ENCODE peak calls at places on chromosomes 16 and 17, in eight cellular contexts. One of them, this sample, is unnamed. For H3K4me1 and H3K27me3, the result is how much of the 10 kb centered on the place peaks cover.

GRCh38 chr16:29644338-29644857 is 18.6 kb upstream of the SPN start:
- DNase-seq in GM23338: no peak
- DNase-seq in GM23248: no peak
- DNase-seq in fibroblast of lung: no peak
- DNase-seq in ovary: no peak
- DNase-seq in IMR-90: no peak
- DNase-seq in thyroid gland: no peak
- DNase-seq in aorta: no peak
- DNase-seq in this sample: peak

GRCh38 chr17:40810505-40810904 is 10.7 kb upstream of the KRT28 start:
- DNase-seq in GM23338: no peak
- DNase-seq in GM23248: no peak
- DNase-seq in fibroblast of lung: no peak
- DNase-seq in ovary: no peak
- DNase-seq in IMR-90: peak
- DNase-seq in thyroid gland: no peak
- DNase-seq in aorta: no peak
- DNase-seq in this sample: peak

GRCh38 chr16:86662195-86662594 is 83.8 kb downstream of the FOXL1 start:
- DNase-seq in GM23338: no peak
- DNase-seq in GM23248: peak
- DNase-seq in fibroblast of lung: no peak
- DNase-seq in ovary: no peak
- DNase-seq in IMR-90: peak
- DNase-seq in thyroid gland: no peak
- DNase-seq in aorta: no peak
- DNase-seq in this sample: no peak

GRCh38 chr16:47881574-47881973 is 274.2 kb downstream of the ABCC12 start:
- DNase-seq in GM23338: no peak
- DNase-seq in GM23248: no peak
- DNase-seq in fibroblast of lung: no peak
- DNase-seq in ovary: no peak
- DNase-seq in IMR-90: no peak
- DNase-seq in thyroid gland: no peak
- DNase-seq in aorta: no peak
- DNase-seq in this sample: no peak

GRCh38 chr17:9538626-9539025 is 37.0 kb downstream of the STX8 start:
- DNase-seq in GM23338: no peak
- DNase-seq in GM23248: no peak
- DNase-seq in fibroblast of lung: no peak
- DNase-seq in ovary: no peak
- DNase-seq in IMR-90: no peak
- DNase-seq in thyroid gland: no peak
- DNase-seq in aorta: no peak
- DNase-seq in this sample: peak

GRCh38 chr16:73215482-73216377 is 167.8 kb upstream of the ZFHX3 start:
- DNase-seq in GM23338: no peak
- DNase-seq in GM23248: peak
- DNase-seq in fibroblast of lung: no peak
- DNase-seq in ovary: no peak
- DNase-seq in IMR-90: peak
- DNase-seq in thyroid gland: no peak
- DNase-seq in aorta: no peak
- DNase-seq in this sample: no peak

GRCh38 chr17:34370997-34371395 is 8.0 kb upstream of the CCL1 start:
- DNase-seq in GM23338: no peak
- DNase-seq in GM23248: peak
- DNase-seq in fibroblast of lung: no peak
- DNase-seq in ovary: no peak
- DNase-seq in IMR-90: peak
- DNase-seq in thyroid gland: no peak
- DNase-seq in aorta: no peak
- DNase-seq in this sample: no peak

GRCh38 chr17:58611331-58611730 is 80.5 kb downstream of the TEX14 start:
- DNase-seq in GM23338: no peak
- DNase-seq in GM23248: no peak
- DNase-seq in fibroblast of lung: no peak
- DNase-seq in ovary: no peak
- DNase-seq in IMR-90: no peak
- DNase-seq in thyroid gland: no peak
- DNase-seq in aorta: no peak
- DNase-seq in this sample: peak

GRCh38 chr17:35889818-35890773 is 9.9 kb upstream of the CCL5 start:
- DNase-seq in GM23338: peak
- DNase-seq in GM23248: peak
- DNase-seq in fibroblast of lung: peak
- DNase-seq in ovary: no peak
- DNase-seq in IMR-90: peak
- DNase-seq in thyroid gland: peak
- DNase-seq in aorta: no peak
- DNase-seq in this sample: peak

GRCh38 chr17:28906276-28907051 is 3.6 kb upstream of the DHRS13 start:
- DNase-seq in GM23338: no peak
- DNase-seq in GM23248: no peak
- DNase-seq in fibroblast of lung: no peak
- DNase-seq in ovary: no peak
- DNase-seq in IMR-90: no peak
- DNase-seq in thyroid gland: no peak
- DNase-seq in aorta: no peak
- DNase-seq in this sample: no peak

GRCh38 chr16:12096162-12096781 is 119.7 kb downstream of the SNX29 start:
- DNase-seq in GM23338: no peak
- DNase-seq in GM23248: peak
- DNase-seq in fibroblast of lung: peak
- DNase-seq in ovary: peak
- DNase-seq in IMR-90: peak
- DNase-seq in thyroid gland: no peak
- DNase-seq in aorta: peak
- DNase-seq in this sample: no peak

GRCh38 chr17:80477647-80478478 is 1.5 kb upstream of the NPTX1 start:
- DNase-seq in GM23338: peak
- DNase-seq in GM23248: peak
- DNase-seq in fibroblast of lung: peak
- DNase-seq in ovary: peak
- DNase-seq in IMR-90: peak
- DNase-seq in thyroid gland: no peak
- DNase-seq in aorta: no peak
- DNase-seq in this sample: peak

GRCh38 chr17:42065201-42065600 is 14.8 kb upstream of the C17orf113 start:
- DNase-seq in GM23338: no peak
- DNase-seq in GM23248: no peak
- DNase-seq in fibroblast of lung: no peak
- DNase-seq in ovary: no peak
- DNase-seq in IMR-90: no peak
- DNase-seq in thyroid gland: no peak
- DNase-seq in aorta: no peak
- DNase-seq in this sample: no peak

GRCh38 chr17:82232322-82232785 is 3.5 kb downstream of the SLC16A3 start:
- DNase-seq in GM23338: no peak
- DNase-seq in GM23248: no peak
- DNase-seq in fibroblast of lung: no peak
- DNase-seq in ovary: no peak
- DNase-seq in IMR-90: no peak
- DNase-seq in thyroid gland: no peak
- DNase-seq in aorta: peak
- DNase-seq in this sample: no peak

DNA sequence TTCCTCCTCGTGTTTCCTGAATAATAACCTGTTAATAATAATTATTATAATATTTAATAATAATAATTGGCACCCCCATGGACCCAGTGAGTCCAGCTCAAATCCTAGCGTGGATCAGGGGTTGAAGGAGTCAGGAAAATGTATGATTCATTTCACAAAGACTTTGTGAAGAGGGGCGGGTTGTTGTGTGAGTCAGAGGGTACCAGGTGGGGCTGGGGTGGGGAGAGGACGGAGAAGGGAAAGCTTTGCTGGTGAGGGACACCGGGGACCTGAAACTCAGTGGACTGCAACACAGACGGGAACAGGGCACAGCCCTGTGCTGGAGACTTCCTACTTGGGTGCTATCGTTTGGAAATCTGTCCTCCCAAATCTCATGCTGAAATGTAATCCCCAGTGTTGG is 3.1 kb upstream of the ADORA2B start:
- DNase-seq in GM23338: no peak
- DNase-seq in GM23248: no peak
- DNase-seq in fibroblast of lung: no peak
- DNase-seq in ovary: no peak
- DNase-seq in IMR-90: no peak
- DNase-seq in thyroid gland: no peak
- DNase-seq in aorta: peak
- DNase-seq in this sample: peak
- H3K4me3 ChIP-seq in GM23338: no peak
- H3K4me3 ChIP-seq in GM23248: no peak
- H3K4me3 ChIP-seq in fibroblast of lung: no peak
- H3K4me3 ChIP-seq in ovary: no peak
- H3K4me3 ChIP-seq in IMR-90: no peak
- H3K4me3 ChIP-seq in thyroid gland: no peak
- H3K4me3 ChIP-seq in aorta: no peak
- H3K4me3 ChIP-seq in this sample: no peak

DNA sequence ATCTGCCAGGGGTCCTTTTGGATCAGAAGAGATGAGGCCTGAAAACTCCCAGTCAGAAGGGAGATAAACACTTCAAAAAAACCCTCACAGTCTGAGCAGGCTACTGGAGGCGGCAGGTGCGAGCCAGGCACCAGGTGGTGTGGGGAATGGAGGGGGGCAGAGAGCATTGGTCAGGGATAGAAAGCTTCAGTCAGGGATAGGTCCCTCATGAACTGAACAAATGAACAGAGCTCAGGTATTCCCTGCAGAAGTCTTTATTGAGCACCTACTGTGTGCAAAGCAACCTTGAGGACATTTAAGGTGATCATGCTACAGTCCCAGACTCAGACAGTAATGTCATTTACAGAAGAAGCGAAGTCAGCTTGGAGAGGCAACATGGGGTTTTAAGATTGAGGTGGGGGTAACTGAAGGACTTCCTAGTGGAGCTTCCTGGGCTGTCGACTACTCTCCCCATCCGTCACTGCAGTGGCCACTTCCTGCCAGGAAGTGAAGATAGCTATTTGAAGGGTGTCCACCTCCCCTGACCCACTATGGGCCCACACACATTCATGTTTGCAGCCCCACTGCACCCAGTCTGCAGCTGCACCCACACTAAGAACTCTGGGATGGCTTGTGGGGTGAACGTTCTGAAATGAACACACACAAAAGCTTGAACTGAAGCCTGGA is 3.2 kb downstream of the KIFC3 start:
- DNase-seq in GM23338: no peak
- DNase-seq in GM23248: no peak
- DNase-seq in fibroblast of lung: no peak
- DNase-seq in ovary: no peak
- DNase-seq in IMR-90: no peak
- DNase-seq in thyroid gland: no peak
- DNase-seq in aorta: no peak
- DNase-seq in this sample: no peak
- H3K4me1 ChIP-seq in GM23338: under half
- H3K4me1 ChIP-seq in GM23248: under half
- H3K4me1 ChIP-seq in fibroblast of lung: under half
- H3K4me1 ChIP-seq in ovary: under half
- H3K4me1 ChIP-seq in IMR-90: under half
- H3K4me1 ChIP-seq in thyroid gland: half or more
- H3K4me1 ChIP-seq in aorta: under half
- H3K4me1 ChIP-seq in this sample: under half

DNA sequence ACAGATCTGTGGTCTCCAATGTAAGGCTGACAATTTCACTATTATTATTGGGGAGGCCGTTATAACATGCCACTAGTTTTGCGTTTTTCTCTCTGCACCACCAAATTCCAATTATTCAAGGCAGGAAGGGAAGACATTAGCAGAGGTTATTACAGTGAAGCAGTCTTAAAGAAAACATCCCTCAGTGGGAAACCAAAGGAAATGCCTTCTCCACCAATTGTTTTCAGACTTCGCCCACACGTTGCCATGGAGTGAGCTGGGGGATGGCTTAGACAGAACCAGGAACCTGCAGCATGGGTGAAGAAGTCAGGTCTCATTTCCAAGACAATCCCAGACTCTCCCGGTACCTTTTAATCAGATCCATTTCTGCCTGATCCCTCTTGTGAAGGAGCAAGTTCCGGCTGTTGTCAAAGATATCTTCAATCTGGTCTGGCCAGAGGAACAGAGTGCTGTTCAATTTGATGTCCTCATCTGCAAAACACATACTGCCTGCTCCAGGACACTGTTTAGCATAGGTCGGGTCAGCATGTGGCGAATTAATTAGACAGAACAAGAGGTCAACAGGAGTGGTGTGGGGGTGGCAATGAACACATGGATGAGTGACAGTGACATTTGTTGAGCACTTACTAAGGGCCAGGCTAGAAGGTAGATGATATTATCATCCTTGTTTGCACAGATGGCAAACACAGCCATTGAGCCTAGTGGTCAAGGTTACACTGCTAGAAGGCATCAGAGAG is 46.4 kb downstream of the DNAH3 start:
- DNase-seq in GM23338: no peak
- DNase-seq in GM23248: peak
- DNase-seq in fibroblast of lung: no peak
- DNase-seq in ovary: no peak
- DNase-seq in IMR-90: peak
- DNase-seq in thyroid gland: no peak
- DNase-seq in aorta: no peak
- DNase-seq in this sample: peak
- H3K27me3 ChIP-seq in GM23338: under half
- H3K27me3 ChIP-seq in GM23248: under half
- H3K27me3 ChIP-seq in fibroblast of lung: under half
- H3K27me3 ChIP-seq in ovary: under half
- H3K27me3 ChIP-seq in IMR-90: under half
- H3K27me3 ChIP-seq in thyroid gland: under half
- H3K27me3 ChIP-seq in aorta: under half
- H3K27me3 ChIP-seq in this sample: under half

DNA sequence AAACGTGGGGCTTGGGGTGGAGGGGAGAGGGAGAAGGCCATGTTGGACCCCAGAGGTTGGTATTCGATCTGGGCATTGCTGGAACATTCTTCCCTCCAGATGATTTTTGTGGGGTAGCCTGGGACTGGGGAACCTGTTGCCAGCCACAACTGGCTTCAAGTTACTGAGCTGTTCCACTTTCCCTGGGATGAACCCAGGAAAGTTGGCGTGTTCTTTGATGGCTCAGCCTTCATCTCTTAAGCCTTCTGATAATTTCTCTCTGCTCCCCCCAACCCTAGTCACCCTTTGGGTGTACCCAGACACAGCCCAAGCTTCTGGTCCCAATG is 2.1 kb downstream of the TBX21 start:
- DNase-seq in GM23338: no peak
- DNase-seq in GM23248: no peak
- DNase-seq in fibroblast of lung: no peak
- DNase-seq in ovary: no peak
- DNase-seq in IMR-90: no peak
- DNase-seq in thyroid gland: no peak
- DNase-seq in aorta: no peak
- DNase-seq in this sample: peak
- H3K4me3 ChIP-seq in GM23338: no peak
- H3K4me3 ChIP-seq in GM23248: no peak
- H3K4me3 ChIP-seq in fibroblast of lung: no peak
- H3K4me3 ChIP-seq in ovary: no peak
- H3K4me3 ChIP-seq in IMR-90: no peak
- H3K4me3 ChIP-seq in thyroid gland: no peak
- H3K4me3 ChIP-seq in aorta: no peak
- H3K4me3 ChIP-seq in this sample: no peak

GRCh38 chr17:50686494-50687199 is 21.1 kb downstream of the ANKRD40 start:
- DNase-seq in GM23338: no peak
- DNase-seq in GM23248: peak
- DNase-seq in fibroblast of lung: peak
- DNase-seq in ovary: peak
- DNase-seq in IMR-90: peak
- DNase-seq in thyroid gland: peak
- DNase-seq in aorta: peak
- DNase-seq in this sample: peak
- H3K4me1 ChIP-seq in GM23338: under half
- H3K4me1 ChIP-seq in GM23248: under half
- H3K4me1 ChIP-seq in fibroblast of lung: under half
- H3K4me1 ChIP-seq in ovary: under half
- H3K4me1 ChIP-seq in IMR-90: under half
- H3K4me1 ChIP-seq in thyroid gland: half or more
- H3K4me1 ChIP-seq in aorta: under half
- H3K4me1 ChIP-seq in this sample: under half

GRCh38 chr17:77541995-77542394 is 401.2 kb downstream of the SEC14L1 start:
- DNase-seq in GM23338: no peak
- DNase-seq in GM23248: no peak
- DNase-seq in fibroblast of lung: no peak
- DNase-seq in ovary: no peak
- DNase-seq in IMR-90: no peak
- DNase-seq in thyroid gland: no peak
- DNase-seq in aorta: no peak
- DNase-seq in this sample: no peak
- H3K27me3 ChIP-seq in GM23338: under half
- H3K27me3 ChIP-seq in GM23248: under half
- H3K27me3 ChIP-seq in fibroblast of lung: under half
- H3K27me3 ChIP-seq in ovary: under half
- H3K27me3 ChIP-seq in IMR-90: under half
- H3K27me3 ChIP-seq in thyroid gland: under half
- H3K27me3 ChIP-seq in aorta: under half
- H3K27me3 ChIP-seq in this sample: under half